ENCODE peak calls at places on chromosomes 11 and 22, in nine cellular contexts. R is fibroblast of mammary gland, Z is brain microvascular endothelial cell, P is PC-3, V is A549, B is colonic mucosa, O is HFF-Myc, I is K562, H is transverse colon. W is an unnamed sample.

GRCh38 chr22:44449061-44449682 is 48.9 kb downstream of the RTL6 start:
- DNase-seq in R (peak), Z (peak), P (peak), V (peak), B (no peak), O (peak), I (peak), H (no peak), W (peak)

GRCh38 chr22:40690370-40690769 is 11.1 kb downstream of the MCHR1 start:
- DNase-seq in R (no peak), Z (no peak), P (no peak), V (no peak), B (no peak), O (no peak), I (no peak), H (no peak), W (no peak)

GRCh38 chr11:95877288-95877687 is 46.6 kb downstream of the MTMR2 start:
- DNase-seq in R (peak), Z (peak), P (peak), V (no peak), B (no peak), O (peak), I (no peak), H (no peak), W (peak)

GRCh38 chr11:26928636-26929035 is 65.3 kb upstream of the FIBIN start:
- DNase-seq in R (no peak), Z (no peak), P (no peak), V (no peak), B (no peak), O (no peak), I (no peak), H (no peak), W (no peak)

GRCh38 chr11:67437082-67437821 is at the start of gene PTPRCAP:
- DNase-seq in R (no peak), Z (no peak), P (no peak), V (no peak), B (no peak), O (no peak), I (peak), H (peak), W (no peak)

GRCh38 chr11:126172596-126173038 is 38.8 kb downstream of the RPUSD4 start:
- DNase-seq in R (peak), Z (no peak), P (no peak), V (no peak), B (no peak), O (no peak), I (no peak), H (no peak), W (peak)

GRCh38 chr22:46145896-46146295 is 4.4 kb upstream of the PPARA start:
- DNase-seq in R (no peak), Z (no peak), P (no peak), V (no peak), B (no peak), O (no peak), I (no peak), H (no peak), W (no peak)

GRCh38 chr22:46731246-46732040 is 6.6 kb downstream of the CERK start:
- DNase-seq in R (no peak), Z (no peak), P (no peak), V (no peak), B (peak), O (no peak), I (no peak), H (peak), W (no peak)

GRCh38 chr22:31124811-31125465 is 2.2 kb downstream of the INPP5J start:
- DNase-seq in R (no peak), Z (no peak), P (no peak), V (no peak), B (no peak), O (no peak), I (no peak), H (no peak), W (no peak)

GRCh38 chr22:44000123-44000522 is 24.0 kb upstream of the PARVB start:
- DNase-seq in R (no peak), Z (no peak), P (no peak), V (no peak), B (no peak), O (no peak), I (no peak), H (no peak), W (no peak)

GRCh38 chr22:42177891-42178336 is 47.3 kb upstream of the CYP2D6 start:
- DNase-seq in R (no peak), Z (no peak), P (no peak), V (no peak), B (peak), O (no peak), I (no peak), H (no peak), W (no peak)

GRCh38 chr11:64356498-64357411 is 2.2 kb upstream of the RPS6KA4 start:
- DNase-seq in R (peak), Z (no peak), P (peak), V (peak), B (no peak), O (no peak), I (peak), H (no peak), W (peak)

GRCh38 chr11:1929621-1930447 is 10.3 kb downstream of the TNNT3 start:
- DNase-seq in R (no peak), Z (no peak), P (no peak), V (no peak), B (no peak), O (no peak), I (no peak), H (no peak), W (no peak)

GRCh38 chr11:75342231-75342918 is 9.1 kb downstream of the ARRB1 start:
- DNase-seq in R (no peak), Z (no peak), P (no peak), V (no peak), B (peak), O (no peak), I (no peak), H (no peak), W (no peak)

GRCh38 chr11:30150425-30150824 is 80.4 kb upstream of the FSHB start:
- DNase-seq in R (no peak), Z (no peak), P (no peak), V (no peak), B (no peak), O (no peak), I (no peak), H (no peak), W (no peak)

GRCh38 chr11:19392321-19392720 is 151.6 kb upstream of the E2F8 start:
- DNase-seq in R (peak), Z (no peak), P (no peak), V (no peak), B (no peak), O (no peak), I (no peak), H (no peak), W (no peak)

GRCh38 chr11:102226702-102227101 is 90.6 kb upstream of the BIRC3 start:
- DNase-seq in R (peak), Z (peak), P (peak), V (no peak), B (no peak), O (peak), I (no peak), H (no peak), W (peak)

DNA sequence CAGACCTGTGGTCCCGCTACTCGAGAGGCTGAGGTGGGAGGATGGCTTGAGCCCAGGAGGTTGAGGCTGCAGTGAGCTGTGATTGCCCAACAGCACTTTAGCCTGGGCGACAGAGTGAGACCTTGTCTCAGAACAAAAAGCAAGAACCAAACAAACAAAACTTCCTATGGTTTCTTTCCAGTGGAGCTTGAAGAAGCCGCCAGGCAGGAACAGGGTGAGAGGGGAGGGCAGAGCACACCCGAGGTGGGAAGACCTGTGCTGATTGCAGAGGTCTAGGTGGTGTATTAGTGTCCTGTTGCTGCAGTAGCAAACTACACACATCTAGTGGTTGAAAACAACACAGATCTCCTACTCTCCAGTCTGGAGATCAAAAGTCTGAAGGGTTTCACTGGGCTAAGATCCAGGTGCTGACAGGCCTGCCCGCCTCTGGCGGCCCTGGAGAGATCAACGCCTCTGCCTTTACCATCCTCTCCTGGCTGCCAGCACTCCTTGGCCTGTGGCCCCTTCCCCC is 10.5 kb downstream of the ARHGEF17 start:
- DNase-seq in R (no peak), Z (no peak), P (no peak), V (no peak), B (no peak), O (no peak), I (no peak), H (no peak), W (no peak)
- TF ChIP-seq CTCF in R (no peak), Z (no peak), P (no peak), V (no peak), B (no peak), O (no peak), I (no peak), H (no peak), W (no peak)

DNA sequence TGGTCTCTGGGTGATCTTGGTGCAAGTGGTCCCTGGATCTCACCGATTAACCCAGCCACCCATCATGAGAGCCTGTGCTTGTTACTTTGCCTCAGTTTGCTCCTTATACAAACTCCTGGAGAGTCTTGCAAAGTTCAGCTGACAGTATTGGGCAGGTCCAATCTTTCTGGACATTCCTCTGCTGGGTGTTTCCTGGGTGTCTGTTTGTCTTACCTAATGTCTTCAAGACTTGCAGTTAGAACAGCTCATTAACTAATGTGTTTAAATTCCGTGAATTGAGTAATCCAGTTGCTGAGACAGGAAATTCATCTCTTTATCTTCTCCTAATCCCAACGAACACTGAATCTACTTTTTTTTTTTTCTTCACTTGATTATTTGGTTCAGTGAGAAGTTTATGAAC is 20.6 kb downstream of the BCO2 start:
- DNase-seq in R (peak), Z (no peak), P (peak), V (peak), B (no peak), O (no peak), I (no peak), H (no peak), W (peak)
- H3K4me3 ChIP-seq in R (no peak), Z (no peak), P (no peak), V (no peak), B (no peak), O (no peak), I (no peak), H (no peak), W (no peak)

DNA sequence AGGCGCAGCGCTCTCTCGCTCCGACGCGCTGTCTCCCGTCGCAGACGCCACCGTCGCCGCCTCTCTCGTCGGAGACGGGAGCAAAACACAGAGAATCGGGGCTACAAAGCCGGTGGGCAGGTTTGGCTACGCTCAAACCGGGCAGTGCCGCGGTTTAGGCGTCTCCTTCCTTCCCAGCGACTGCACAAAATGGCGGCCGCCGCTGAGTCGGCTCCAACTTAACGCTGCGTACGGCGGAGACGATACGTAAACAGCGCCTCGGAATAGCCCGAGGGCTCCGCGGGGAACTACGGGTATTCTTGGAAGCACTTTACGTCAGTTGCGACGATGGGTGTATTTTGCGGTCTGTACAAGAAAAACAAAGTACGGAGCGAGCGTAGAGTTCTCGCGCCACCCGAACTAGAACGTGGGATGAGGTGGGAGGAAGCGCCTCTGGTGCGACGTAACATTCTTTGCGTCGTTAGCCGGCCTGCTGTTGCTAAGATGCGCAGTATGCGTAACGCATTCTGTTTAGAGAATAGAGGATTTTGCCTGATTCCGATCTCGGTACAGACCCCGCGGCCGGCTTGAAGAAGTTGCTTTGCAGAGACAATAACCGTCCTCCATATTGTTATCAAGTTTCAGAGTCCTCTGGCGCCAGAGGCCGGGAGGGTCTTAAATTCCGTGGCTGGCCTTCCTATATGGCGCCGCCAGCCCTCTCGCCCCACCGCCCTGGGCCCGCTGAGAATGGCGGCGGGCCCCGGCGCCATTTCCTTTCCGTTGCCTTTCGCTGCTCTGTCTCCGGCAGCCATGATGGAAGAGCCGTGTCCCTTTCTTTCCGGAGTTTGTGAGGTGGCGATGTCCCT is at the start of gene DDX17:
- DNase-seq in R (peak), Z (peak), P (peak), V (peak), B (peak), O (peak), I (peak), H (peak), W (peak)
- TF ChIP-seq CTCF in R (no peak), Z (no peak), P (no peak), V (no peak), B (no peak), O (no peak), I (no peak), H (peak), W (no peak)

DNA sequence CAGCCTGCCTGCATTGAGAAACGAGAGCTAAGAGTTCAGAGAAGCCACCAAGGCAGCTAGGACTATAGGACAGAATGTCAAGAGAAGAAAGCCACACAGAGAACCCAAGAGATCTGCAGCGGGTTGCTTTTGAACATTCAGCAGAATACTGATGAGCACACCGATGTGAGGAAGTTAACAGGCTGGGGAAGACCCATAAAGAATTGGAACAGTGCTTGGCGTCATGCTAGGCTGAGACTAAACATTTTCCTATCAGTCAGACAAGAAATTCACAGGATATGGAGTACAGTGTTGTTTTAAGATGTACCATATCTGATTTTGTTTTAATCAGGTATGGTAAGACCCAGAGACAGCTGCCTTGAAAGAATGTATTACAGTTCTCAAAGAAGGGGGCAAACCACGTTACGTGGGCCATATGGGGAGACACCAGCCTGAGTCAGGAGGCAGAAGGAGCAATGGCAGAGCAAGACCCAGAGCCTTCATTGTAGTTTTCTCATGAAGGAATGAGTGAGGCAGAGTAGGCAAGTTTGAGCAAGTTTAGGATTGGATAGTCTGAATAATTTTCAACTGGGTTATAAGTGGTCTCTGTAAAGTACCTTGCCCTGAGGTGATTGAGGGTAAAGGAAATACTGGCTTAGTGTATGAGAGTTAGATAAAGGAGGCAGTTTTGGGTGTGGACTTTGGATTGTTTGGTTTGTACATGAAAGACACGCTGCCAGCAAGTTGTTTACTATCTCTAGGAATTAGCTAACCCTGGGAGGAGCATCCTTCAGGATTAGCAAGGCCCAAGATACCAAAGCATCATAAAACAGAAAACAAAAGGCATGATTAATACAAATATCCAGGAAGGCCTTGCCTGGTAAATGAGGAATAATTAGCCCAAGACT is 14.3 kb downstream of the LRRC75B start:
- DNase-seq in R (no peak), Z (no peak), P (peak), V (peak), B (peak), O (no peak), I (no peak), H (no peak), W (no peak)
- H3K4me3 ChIP-seq in R (no peak), Z (no peak), P (no peak), V (no peak), B (no peak), O (no peak), I (no peak), H (no peak), W (no peak)

DNA sequence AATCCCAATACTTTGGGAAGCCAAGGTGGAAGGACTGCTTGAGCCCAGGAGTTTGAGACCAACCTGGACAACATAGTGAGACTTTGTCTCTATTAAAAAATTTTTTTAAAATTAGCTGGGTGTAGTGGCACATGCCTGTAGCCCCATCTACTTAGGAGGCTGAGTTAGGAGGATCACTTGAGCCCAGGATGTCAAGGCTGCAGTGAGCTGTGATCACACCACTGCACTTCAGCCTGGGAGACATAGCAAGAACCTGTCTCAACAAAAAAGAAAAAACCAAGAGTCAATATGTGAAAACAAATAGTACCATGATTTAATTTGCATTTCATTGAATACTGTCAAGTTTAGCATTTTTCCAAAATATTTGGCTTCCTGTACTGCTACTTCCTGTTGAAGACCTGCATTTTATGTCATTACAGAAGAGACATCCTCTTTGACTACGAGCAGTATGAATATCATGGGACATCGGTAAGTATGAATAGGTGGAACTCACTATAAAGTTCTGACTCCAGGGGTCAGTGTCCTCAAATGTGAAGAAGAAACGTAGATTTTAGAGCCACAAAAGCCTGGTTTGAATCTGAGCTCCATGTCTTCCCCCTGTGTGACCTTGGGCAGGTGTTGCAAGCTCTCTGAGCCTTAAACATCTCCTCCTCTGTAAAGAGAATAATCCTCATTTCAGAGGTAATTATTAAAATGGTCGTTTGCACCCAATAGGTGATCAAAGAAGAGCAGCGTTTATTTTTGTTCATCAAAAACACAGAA is 16.0 kb downstream of the CDC45 start:
- DNase-seq in R (peak), Z (peak), P (peak), V (peak), B (no peak), O (no peak), I (no peak), H (no peak), W (peak)
- TF ChIP-seq CTCF in R (peak), Z (peak), P (peak), V (no peak), B (no peak), O (no peak), I (no peak), H (no peak), W (peak)

GRCh38 chr11:15714641-15715399 is 600.1 kb downstream of the INSC start:
- DNase-seq in R (no peak), Z (no peak), P (no peak), V (no peak), B (no peak), O (no peak), I (no peak), H (no peak), W (no peak)
- H3K4me3 ChIP-seq in R (no peak), Z (no peak), P (no peak), V (no peak), B (no peak), O (no peak), I (no peak), H (no peak), W (no peak)